ENCODE peak calls at places on chromosomes 4 and X, in ten cellular contexts. M is uterus; D is GM20000; L is CD4-positive, alpha-beta T cell; K is WERI-Rb-1; F is mucosa of descending colon; S is dorsolateral prefrontal cortex; B is lower lobe of right lung; Q is Panc1; T is transverse colon. U is an unnamed sample.

GRCh38 chr4:40687676-40688389 is 58.2 kb upstream of the RBM47 start:
- DNase-seq in T (no peak), D (no peak), B (no peak), L (no peak), S (no peak), Q (no peak), M (no peak), F (no peak), K (no peak), U (no peak)

GRCh38 chr4:20178902-20179576 is 72.7 kb upstream of the SLIT2 start:
- DNase-seq in T (no peak), M (no peak), F (peak), K (no peak), Q (no peak), D (no peak), S (no peak), B (no peak), L (no peak), U (no peak)

GRCh38 chr4:74531952-74532794 is 87.2 kb downstream of the AREG start:
- DNase-seq in M (no peak), D (peak), K (peak), S (no peak), T (no peak), L (no peak), B (no peak), F (no peak), Q (peak), U (no peak)

GRCh38 chr4:48033825-48034413 is 17.3 kb downstream of the NIPAL1 start:
- DNase-seq in K (peak), D (no peak), M (no peak), B (no peak), F (no peak), L (peak), T (peak), S (no peak), Q (no peak), U (peak)

GRCh38 chr4:124152130-124152529 is 560.4 kb downstream of the ANKRD50 start:
- DNase-seq in D (no peak), T (no peak), F (no peak), M (no peak), S (no peak), B (no peak), L (no peak), Q (no peak), K (no peak), U (no peak)

GRCh38 chrX:81259008-81259713 is 57.3 kb downstream of the SH3BGRL start:
- DNase-seq in B (no peak), M (no peak), F (no peak), Q (no peak), L (no peak), S (no peak), D (no peak), K (no peak), T (no peak), U (no peak)

GRCh38 chrX:111284615-111285294 is 14.5 kb upstream of the CAPN6 start:
- DNase-seq in L (no peak), F (no peak), M (no peak), D (no peak), T (no peak), K (no peak), B (no peak), S (no peak), Q (no peak), U (no peak)

GRCh38 chr4:102869569-102870227 is 906 bp downstream of the CISD2 start:
- DNase-seq in B (no peak), F (no peak), D (peak), L (no peak), S (no peak), K (no peak), T (no peak), Q (no peak), M (no peak), U (no peak)

GRCh38 chr4:82983450-82983849 is 27.2 kb downstream of the LIN54 start:
- DNase-seq in D (no peak), L (no peak), T (no peak), F (no peak), S (no peak), M (no peak), K (no peak), Q (no peak), B (no peak), U (no peak)

GRCh38 chrX:86148024-86148511 is at the start of gene DACH2:
- DNase-seq in Q (no peak), F (peak), K (peak), B (peak), D (peak), L (no peak), M (peak), S (peak), T (peak), U (peak)

GRCh38 chrX:39212456-39212855 is 411.2 kb downstream of the MID1IP1 start:
- DNase-seq in S (no peak), B (no peak), M (no peak), F (no peak), T (no peak), D (no peak), Q (no peak), K (no peak), L (no peak), U (no peak)

GRCh38 chr4:149638073-149638472 is 177.6 kb downstream of the IQCM start:
- DNase-seq in Q (no peak), B (no peak), K (no peak), D (no peak), T (no peak), S (no peak), M (no peak), F (no peak), L (no peak), U (no peak)

GRCh38 chrX:91311969-91312368 is 122.7 kb upstream of the PABPC5 start:
- DNase-seq in Q (no peak), M (no peak), D (no peak), L (no peak), K (no peak), F (no peak), S (no peak), B (no peak), T (no peak), U (no peak)

GRCh38 chr4:148034821-148035220 is 302.9 kb downstream of the ARHGAP10 start:
- DNase-seq in Q (no peak), L (no peak), D (no peak), F (no peak), S (no peak), M (no peak), K (no peak), T (no peak), B (no peak), U (no peak)

GRCh38 chr4:52250124-52250523 is 199.0 kb downstream of the SPATA18 start:
- DNase-seq in S (no peak), F (no peak), Q (no peak), T (no peak), B (no peak), D (no peak), K (no peak), L (no peak), M (peak), U (no peak)

GRCh38 chrX:107629533-107629909 is 1.2 kb downstream of the PRPS1 start:
- DNase-seq in K (no peak), F (no peak), T (no peak), L (no peak), D (no peak), B (no peak), M (no peak), S (no peak), Q (peak), U (no peak)
- TF ChIP-seq CTCF in K (peak), F (no peak), T (no peak), L (no peak), D (no peak), B (no peak), M (no peak), S (no peak), Q (peak), U (peak)

GRCh38 chr4:59247032-59247431 is 1953.1 kb upstream of the ADGRL3 start:
- DNase-seq in D (peak), L (no peak), K (no peak), F (no peak), Q (no peak), S (no peak), T (no peak), B (no peak), M (no peak), U (no peak)
- TF ChIP-seq CTCF in D (no peak), L (no peak), K (no peak), F (no peak), Q (no peak), S (peak), T (peak), B (peak), M (no peak), U (peak)

GRCh38 chrX:11430266-11430665 is 137.1 kb downstream of the AMELX start:
- DNase-seq in D (no peak), Q (no peak), K (no peak), T (no peak), B (no peak), L (no peak), F (no peak), S (no peak), M (no peak), U (no peak)

GRCh38 chrX:11426712-11427081 is 133.5 kb downstream of the AMELX start:
- DNase-seq in B (no peak), S (no peak), F (no peak), M (no peak), K (no peak), T (no peak), L (no peak), D (no peak), Q (no peak), U (no peak)

GRCh38 chrX:11424903-11425674 is 131.9 kb downstream of the AMELX start:
- DNase-seq in F (no peak), K (no peak), S (no peak), D (no peak), T (no peak), B (no peak), L (no peak), M (no peak), Q (no peak), U (no peak)

GRCh38 chrX:11429543-11430085 is 136.4 kb downstream of the AMELX start:
- DNase-seq in S (no peak), T (no peak), F (no peak), Q (no peak), D (no peak), L (no peak), M (no peak), B (no peak), K (no peak), U (no peak)

DNA sequence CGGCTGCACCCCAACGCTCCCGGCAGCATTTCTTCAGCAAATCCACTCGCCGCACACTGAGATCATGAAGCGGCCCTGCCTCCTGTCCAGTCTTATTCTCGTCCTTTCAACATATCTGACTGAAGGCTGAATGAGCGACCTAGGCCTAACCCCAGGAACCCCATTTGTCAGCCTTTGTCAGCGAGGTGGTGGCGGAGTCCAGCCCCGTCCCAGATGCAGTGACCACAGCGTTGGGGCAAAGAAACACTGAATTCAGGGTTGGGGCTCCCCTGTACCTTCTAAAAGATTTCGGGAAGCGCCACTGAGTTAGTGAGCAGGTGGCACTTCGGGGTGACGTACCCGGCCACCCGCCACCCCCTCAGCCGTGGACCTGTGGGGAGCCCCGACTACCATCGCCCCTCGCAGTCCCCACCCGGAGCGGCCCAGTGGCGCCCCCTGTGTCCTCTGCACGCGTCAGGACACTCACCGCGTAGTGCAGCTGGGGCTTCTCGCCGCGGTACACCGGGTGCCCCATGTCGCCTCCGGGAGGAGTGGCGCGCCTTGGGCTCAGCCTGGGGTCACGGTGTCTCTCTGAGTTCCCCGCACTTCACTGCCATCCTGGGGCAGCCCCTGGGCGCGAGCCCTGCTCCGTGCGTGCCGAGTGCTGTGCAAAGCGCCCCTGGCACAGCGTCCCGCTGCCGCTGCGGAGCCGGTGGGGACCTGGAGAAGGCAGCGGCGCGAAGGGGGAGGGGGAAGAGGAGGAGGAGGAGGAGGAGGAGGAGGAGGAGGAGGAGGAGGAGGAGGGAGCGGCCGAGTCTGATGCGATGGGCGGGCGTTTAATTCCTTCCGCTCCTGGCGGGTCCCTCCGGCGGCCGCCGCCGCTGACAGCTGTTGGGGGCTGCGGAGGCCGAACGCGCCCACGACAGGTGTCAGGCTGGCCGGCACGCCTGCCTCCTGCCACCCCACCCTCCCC is 134.1 kb downstream of the AMELX start:
- DNase-seq in K (peak), B (peak), F (peak), L (no peak), Q (no peak), T (peak), D (peak), M (peak), S (no peak), U (peak)
- TF ChIP-seq CTCF in K (no peak), B (peak), F (no peak), L (no peak), Q (peak), T (no peak), D (no peak), M (peak), S (no peak), U (peak)

GRCh38 chrX:17440258-17440657 is 65.3 kb downstream of the NHS start:
- DNase-seq in Q (no peak), B (no peak), F (no peak), K (no peak), S (no peak), T (no peak), M (no peak), L (no peak), D (no peak), U (no peak)

GRCh38 chrX:17441965-17442364 is 67.0 kb downstream of the NHS start:
- DNase-seq in B (no peak), Q (peak), K (no peak), M (no peak), T (no peak), L (no peak), D (no peak), F (no peak), S (no peak), U (no peak)

GRCh38 chrX:17440836-17441235 is 65.8 kb downstream of the NHS start:
- DNase-seq in M (no peak), T (no peak), B (no peak), K (no peak), S (no peak), D (no peak), F (no peak), L (no peak), Q (no peak), U (no peak)

GRCh38 chrX:17443546-17443945 is 68.5 kb downstream of the NHS start:
- DNase-seq in M (no peak), K (no peak), T (no peak), L (no peak), S (no peak), B (no peak), F (no peak), D (no peak), Q (no peak), U (no peak)

DNA sequence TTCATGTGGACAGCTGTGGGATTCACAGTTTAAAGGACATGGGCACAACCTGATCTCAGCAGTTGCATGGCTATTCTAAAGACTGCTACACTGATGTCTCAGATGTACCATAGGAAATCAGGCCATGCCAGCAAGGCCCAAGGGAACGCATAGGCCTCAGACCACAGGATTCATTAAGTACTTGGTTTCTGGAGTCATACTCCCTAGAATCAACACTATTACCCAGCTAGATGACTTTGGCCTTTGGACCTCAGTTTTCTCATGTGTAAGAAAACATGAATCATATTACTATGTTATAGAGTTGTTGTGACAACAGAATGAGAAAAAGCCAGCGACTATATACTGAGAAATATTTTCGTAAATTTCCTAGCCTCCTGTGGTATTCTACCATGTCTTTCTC is 67.9 kb downstream of the NHS start:
- DNase-seq in B (no peak), T (no peak), Q (no peak), S (no peak), K (no peak), F (no peak), L (no peak), D (no peak), M (no peak), U (no peak)
- TF ChIP-seq CTCF in B (no peak), T (no peak), Q (no peak), S (no peak), K (no peak), F (no peak), L (no peak), D (no peak), M (no peak), U (no peak)

GRCh38 chr4:12595986-12596385 is 888.2 kb downstream of the RAB28 start:
- DNase-seq in L (no peak), D (no peak), K (no peak), T (no peak), M (no peak), F (no peak), Q (no peak), S (no peak), B (no peak), U (no peak)
- TF ChIP-seq CTCF in L (no peak), D (no peak), K (peak), T (no peak), M (no peak), F (no peak), Q (no peak), S (no peak), B (no peak), U (peak)